ENCODE peak calls at places on chromosomes 1 and 21, in nine cellular contexts. One of them, this sample, is unnamed.

GRCh38 chr1:46399307-46399706 is 5.2 kb downstream of the FAAH start:
- DNase-seq in upper lobe of left lung: no peak
- DNase-seq in HFFc6: no peak
- DNase-seq in NB4: peak
- DNase-seq in GM13977: no peak
- DNase-seq in CD8-positive, alpha-beta T cell: no peak
- DNase-seq in GM06990: no peak
- DNase-seq in colonic mucosa: no peak
- DNase-seq in foreskin fibroblast: no peak
- DNase-seq in this sample: no peak

GRCh38 chr1:7425229-7425628 is 345.9 kb upstream of the VAMP3 start:
- DNase-seq in NB4: no peak
- DNase-seq in colonic mucosa: no peak
- DNase-seq in GM13977: no peak
- DNase-seq in foreskin fibroblast: no peak
- DNase-seq in HFFc6: no peak
- DNase-seq in CD8-positive, alpha-beta T cell: no peak
- DNase-seq in upper lobe of left lung: no peak
- DNase-seq in GM06990: no peak
- DNase-seq in this sample: peak

GRCh38 chr21:39155578-39155977 is 27.7 kb downstream of the PSMG1 start:
- DNase-seq in upper lobe of left lung: no peak
- DNase-seq in foreskin fibroblast: no peak
- DNase-seq in NB4: no peak
- DNase-seq in GM06990: no peak
- DNase-seq in GM13977: no peak
- DNase-seq in HFFc6: no peak
- DNase-seq in CD8-positive, alpha-beta T cell: no peak
- DNase-seq in colonic mucosa: no peak
- DNase-seq in this sample: no peak

GRCh38 chr1:29820401-29820800 is 584.1 kb downstream of the PTPRU start:
- DNase-seq in CD8-positive, alpha-beta T cell: no peak
- DNase-seq in GM13977: no peak
- DNase-seq in NB4: no peak
- DNase-seq in foreskin fibroblast: no peak
- DNase-seq in HFFc6: no peak
- DNase-seq in upper lobe of left lung: no peak
- DNase-seq in colonic mucosa: no peak
- DNase-seq in GM06990: no peak
- DNase-seq in this sample: no peak

GRCh38 chr1:2398871-2399270 is 7.2 kb downstream of the RER1 start:
- DNase-seq in NB4: no peak
- DNase-seq in foreskin fibroblast: no peak
- DNase-seq in GM06990: no peak
- DNase-seq in CD8-positive, alpha-beta T cell: no peak
- DNase-seq in upper lobe of left lung: no peak
- DNase-seq in colonic mucosa: no peak
- DNase-seq in HFFc6: no peak
- DNase-seq in GM13977: no peak
- DNase-seq in this sample: no peak

GRCh38 chr1:111140680-111140967 is 601 bp downstream of the CEPT1 start:
- DNase-seq in colonic mucosa: no peak
- DNase-seq in GM06990: no peak
- DNase-seq in foreskin fibroblast: peak
- DNase-seq in NB4: no peak
- DNase-seq in HFFc6: peak
- DNase-seq in upper lobe of left lung: no peak
- DNase-seq in CD8-positive, alpha-beta T cell: no peak
- DNase-seq in GM13977: no peak
- DNase-seq in this sample: no peak

GRCh38 chr1:19786988-19787423 is 12.7 kb downstream of the TMCO4 start:
- DNase-seq in NB4: no peak
- DNase-seq in colonic mucosa: no peak
- DNase-seq in GM06990: no peak
- DNase-seq in upper lobe of left lung: peak
- DNase-seq in HFFc6: no peak
- DNase-seq in foreskin fibroblast: no peak
- DNase-seq in CD8-positive, alpha-beta T cell: no peak
- DNase-seq in GM13977: no peak
- DNase-seq in this sample: no peak

GRCh38 chr1:56070601-56071000 is 508.8 kb downstream of the PLPP3 start:
- DNase-seq in upper lobe of left lung: no peak
- DNase-seq in HFFc6: no peak
- DNase-seq in GM06990: no peak
- DNase-seq in GM13977: no peak
- DNase-seq in foreskin fibroblast: peak
- DNase-seq in colonic mucosa: no peak
- DNase-seq in NB4: no peak
- DNase-seq in CD8-positive, alpha-beta T cell: no peak
- DNase-seq in this sample: no peak

GRCh38 chr1:160665330-160666078 is 18.7 kb upstream of the SLAMF1 start:
- DNase-seq in GM06990: no peak
- DNase-seq in GM13977: no peak
- DNase-seq in HFFc6: no peak
- DNase-seq in NB4: peak
- DNase-seq in foreskin fibroblast: no peak
- DNase-seq in CD8-positive, alpha-beta T cell: no peak
- DNase-seq in upper lobe of left lung: no peak
- DNase-seq in colonic mucosa: no peak
- DNase-seq in this sample: no peak

GRCh38 chr1:192879416-192879815 is 70.6 kb downstream of the RGS2 start:
- DNase-seq in upper lobe of left lung: no peak
- DNase-seq in foreskin fibroblast: peak
- DNase-seq in GM13977: no peak
- DNase-seq in GM06990: no peak
- DNase-seq in HFFc6: no peak
- DNase-seq in colonic mucosa: no peak
- DNase-seq in CD8-positive, alpha-beta T cell: no peak
- DNase-seq in NB4: peak
- DNase-seq in this sample: peak

GRCh38 chr1:61254629-61255323 is 172.4 kb downstream of the NFIA start:
- DNase-seq in GM13977: no peak
- DNase-seq in foreskin fibroblast: peak
- DNase-seq in CD8-positive, alpha-beta T cell: no peak
- DNase-seq in HFFc6: peak
- DNase-seq in GM06990: no peak
- DNase-seq in NB4: peak
- DNase-seq in upper lobe of left lung: no peak
- DNase-seq in colonic mucosa: peak
- DNase-seq in this sample: no peak

GRCh38 chr1:13783551-13783950 is 83.6 kb downstream of the PRDM2 start:
- DNase-seq in HFFc6: peak
- DNase-seq in upper lobe of left lung: no peak
- DNase-seq in foreskin fibroblast: peak
- DNase-seq in CD8-positive, alpha-beta T cell: no peak
- DNase-seq in NB4: no peak
- DNase-seq in colonic mucosa: no peak
- DNase-seq in GM13977: no peak
- DNase-seq in GM06990: no peak
- DNase-seq in this sample: no peak

GRCh38 chr1:167227934-167228378 is 7.3 kb downstream of the POU2F1 start:
- DNase-seq in foreskin fibroblast: no peak
- DNase-seq in upper lobe of left lung: no peak
- DNase-seq in colonic mucosa: no peak
- DNase-seq in GM06990: no peak
- DNase-seq in CD8-positive, alpha-beta T cell: no peak
- DNase-seq in HFFc6: no peak
- DNase-seq in GM13977: no peak
- DNase-seq in NB4: peak
- DNase-seq in this sample: no peak

GRCh38 chr1:232620356-232620841 is 9.5 kb downstream of the SIPA1L2 start:
- DNase-seq in NB4: peak
- DNase-seq in foreskin fibroblast: peak
- DNase-seq in CD8-positive, alpha-beta T cell: no peak
- DNase-seq in GM13977: no peak
- DNase-seq in GM06990: no peak
- DNase-seq in upper lobe of left lung: no peak
- DNase-seq in HFFc6: no peak
- DNase-seq in colonic mucosa: peak
- DNase-seq in this sample: peak

GRCh38 chr1:24117722-24118409 is 5.9 kb upstream of the MYOM3 start:
- DNase-seq in colonic mucosa: peak
- DNase-seq in GM13977: no peak
- DNase-seq in GM06990: no peak
- DNase-seq in upper lobe of left lung: no peak
- DNase-seq in CD8-positive, alpha-beta T cell: no peak
- DNase-seq in HFFc6: peak
- DNase-seq in NB4: no peak
- DNase-seq in foreskin fibroblast: peak
- DNase-seq in this sample: no peak

GRCh38 chr1:16199157-16199501 is 13.3 kb downstream of the ARHGEF19 start:
- DNase-seq in NB4: no peak
- DNase-seq in GM06990: no peak
- DNase-seq in HFFc6: no peak
- DNase-seq in GM13977: no peak
- DNase-seq in CD8-positive, alpha-beta T cell: no peak
- DNase-seq in foreskin fibroblast: no peak
- DNase-seq in colonic mucosa: no peak
- DNase-seq in upper lobe of left lung: no peak
- DNase-seq in this sample: no peak

GRCh38 chr1:208107817-208108608 is 136.2 kb downstream of the PLXNA2 start:
- DNase-seq in colonic mucosa: no peak
- DNase-seq in upper lobe of left lung: peak
- DNase-seq in GM06990: no peak
- DNase-seq in foreskin fibroblast: peak
- DNase-seq in NB4: no peak
- DNase-seq in CD8-positive, alpha-beta T cell: no peak
- DNase-seq in HFFc6: peak
- DNase-seq in GM13977: no peak
- DNase-seq in this sample: no peak

GRCh38 chr21:32520885-32521735 is 64.2 kb downstream of the TCP10L start:
- DNase-seq in upper lobe of left lung: no peak
- DNase-seq in GM06990: no peak
- DNase-seq in GM13977: no peak
- DNase-seq in NB4: peak
- DNase-seq in foreskin fibroblast: peak
- DNase-seq in CD8-positive, alpha-beta T cell: no peak
- DNase-seq in colonic mucosa: peak
- DNase-seq in HFFc6: peak
- DNase-seq in this sample: no peak

GRCh38 chr1:57217905-57218304 is 206.0 kb downstream of the DAB1 start:
- DNase-seq in upper lobe of left lung: no peak
- DNase-seq in foreskin fibroblast: no peak
- DNase-seq in GM06990: no peak
- DNase-seq in CD8-positive, alpha-beta T cell: no peak
- DNase-seq in HFFc6: no peak
- DNase-seq in NB4: no peak
- DNase-seq in colonic mucosa: no peak
- DNase-seq in GM13977: no peak
- DNase-seq in this sample: no peak

DNA sequence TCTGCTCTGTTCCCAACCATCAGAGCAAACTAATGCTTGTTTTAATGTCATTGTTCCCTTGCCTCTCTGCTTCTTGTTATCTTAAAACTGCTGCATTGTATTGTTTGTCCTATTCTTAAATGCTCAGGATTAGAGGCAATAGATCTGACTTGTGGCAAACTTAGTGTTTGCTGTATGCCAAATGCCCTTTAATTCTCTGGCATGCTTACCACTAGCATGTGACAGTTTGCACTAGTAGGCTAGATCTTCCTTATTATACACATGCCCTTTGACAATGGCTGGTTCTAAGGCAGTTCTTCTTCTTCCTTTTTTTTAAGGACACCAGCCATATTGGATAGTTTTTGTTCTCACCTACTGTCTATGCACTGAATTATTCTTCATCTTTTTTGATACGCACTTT is 30.1 kb downstream of the PALMD start:
- DNase-seq in GM13977: no peak
- DNase-seq in NB4: no peak
- DNase-seq in HFFc6: no peak
- DNase-seq in foreskin fibroblast: no peak
- DNase-seq in colonic mucosa: no peak
- DNase-seq in upper lobe of left lung: no peak
- DNase-seq in GM06990: no peak
- DNase-seq in CD8-positive, alpha-beta T cell: no peak
- DNase-seq in this sample: no peak
- TF ChIP-seq CTCF in GM13977: no peak
- TF ChIP-seq CTCF in NB4: no peak
- TF ChIP-seq CTCF in HFFc6: no peak
- TF ChIP-seq CTCF in foreskin fibroblast: no peak
- TF ChIP-seq CTCF in colonic mucosa: no peak
- TF ChIP-seq CTCF in upper lobe of left lung: no peak
- TF ChIP-seq CTCF in GM06990: no peak
- TF ChIP-seq CTCF in CD8-positive, alpha-beta T cell: no peak
- TF ChIP-seq CTCF in this sample: no peak

GRCh38 chr1:96771847-96772246 is 50.3 kb downstream of the PTBP2 start:
- DNase-seq in GM13977: no peak
- DNase-seq in foreskin fibroblast: no peak
- DNase-seq in upper lobe of left lung: no peak
- DNase-seq in GM06990: no peak
- DNase-seq in HFFc6: no peak
- DNase-seq in CD8-positive, alpha-beta T cell: no peak
- DNase-seq in colonic mucosa: no peak
- DNase-seq in NB4: no peak
- DNase-seq in this sample: no peak
- TF ChIP-seq CTCF in GM13977: no peak
- TF ChIP-seq CTCF in foreskin fibroblast: no peak
- TF ChIP-seq CTCF in upper lobe of left lung: no peak
- TF ChIP-seq CTCF in GM06990: no peak
- TF ChIP-seq CTCF in HFFc6: no peak
- TF ChIP-seq CTCF in CD8-positive, alpha-beta T cell: no peak
- TF ChIP-seq CTCF in colonic mucosa: no peak
- TF ChIP-seq CTCF in NB4: no peak
- TF ChIP-seq CTCF in this sample: no peak

GRCh38 chr1:233730809-233731208 is 116.9 kb downstream of the KCNK1 start:
- DNase-seq in NB4: no peak
- DNase-seq in upper lobe of left lung: peak
- DNase-seq in colonic mucosa: no peak
- DNase-seq in GM13977: no peak
- DNase-seq in HFFc6: no peak
- DNase-seq in foreskin fibroblast: no peak
- DNase-seq in CD8-positive, alpha-beta T cell: no peak
- DNase-seq in GM06990: no peak
- DNase-seq in this sample: no peak
- TF ChIP-seq CTCF in NB4: no peak
- TF ChIP-seq CTCF in upper lobe of left lung: no peak
- TF ChIP-seq CTCF in colonic mucosa: no peak
- TF ChIP-seq CTCF in GM13977: no peak
- TF ChIP-seq CTCF in HFFc6: no peak
- TF ChIP-seq CTCF in foreskin fibroblast: no peak
- TF ChIP-seq CTCF in CD8-positive, alpha-beta T cell: no peak
- TF ChIP-seq CTCF in GM06990: no peak
- TF ChIP-seq CTCF in this sample: no peak

DNA sequence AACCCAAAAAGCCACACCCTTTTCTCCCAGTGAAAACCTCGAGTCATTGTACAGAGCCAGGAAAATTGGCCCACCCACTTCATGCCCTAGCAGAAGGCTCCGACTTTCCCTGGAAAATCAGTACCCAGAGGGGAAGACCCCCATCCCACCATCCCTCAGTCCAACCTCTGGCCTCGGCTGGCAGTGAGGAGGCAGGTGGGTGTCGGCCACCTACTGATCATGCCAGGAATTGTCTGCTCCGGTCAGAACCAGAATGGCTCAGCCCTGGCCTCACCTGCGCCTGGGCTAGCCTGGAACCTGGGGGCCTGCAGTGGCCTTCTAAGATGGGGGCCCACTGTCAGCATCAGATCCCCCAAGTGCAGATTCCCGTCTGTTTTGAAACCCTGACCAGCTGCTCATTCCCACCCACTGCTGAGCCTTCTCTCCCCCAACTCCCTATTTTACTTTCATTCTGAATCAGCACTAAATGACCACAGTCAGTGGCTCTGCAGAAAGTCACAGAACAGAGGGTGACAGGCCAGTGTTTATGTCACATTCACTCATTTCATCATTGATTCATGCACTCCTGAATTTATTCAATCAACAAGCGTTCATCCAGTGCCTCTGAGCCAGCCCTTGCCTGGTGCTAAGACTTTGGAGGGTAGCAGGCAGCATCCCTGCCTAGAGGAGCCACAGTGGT is 3.0 kb upstream of the S100A9 start:
- DNase-seq in HFFc6: no peak
- DNase-seq in GM06990: no peak
- DNase-seq in colonic mucosa: peak
- DNase-seq in CD8-positive, alpha-beta T cell: no peak
- DNase-seq in upper lobe of left lung: no peak
- DNase-seq in NB4: no peak
- DNase-seq in GM13977: peak
- DNase-seq in foreskin fibroblast: no peak
- DNase-seq in this sample: no peak
- TF ChIP-seq CTCF in HFFc6: no peak
- TF ChIP-seq CTCF in GM06990: no peak
- TF ChIP-seq CTCF in colonic mucosa: no peak
- TF ChIP-seq CTCF in CD8-positive, alpha-beta T cell: no peak
- TF ChIP-seq CTCF in upper lobe of left lung: no peak
- TF ChIP-seq CTCF in NB4: no peak
- TF ChIP-seq CTCF in GM13977: no peak
- TF ChIP-seq CTCF in foreskin fibroblast: no peak
- TF ChIP-seq CTCF in this sample: no peak